ENCODE peak calls at places on chromosomes 13 and 19, in four cellular contexts. One of them, this sample, is unnamed.

GRCh38 chr19:40750285-40751064 is at the start of gene ACTMAP:
- DNase-seq in thyroid gland: peak; percentile 99
- DNase-seq in ELF-1: peak; percentile 100
- DNase-seq in CD4-positive, alpha-beta memory T cell: peak; percentile 100
- DNase-seq in this sample: peak; percentile 100

GRCh38 chr19:39145180-39145953 is 19.8 kb downstream of the PAK4 start:
- DNase-seq in thyroid gland: peak; percentile 68
- DNase-seq in ELF-1: no peak
- DNase-seq in CD4-positive, alpha-beta memory T cell: no peak
- DNase-seq in this sample: no peak

GRCh38 chr13:39596685-39597084 is 6.3 kb downstream of the LHFPL6 start:
- DNase-seq in thyroid gland: no peak
- DNase-seq in ELF-1: no peak
- DNase-seq in CD4-positive, alpha-beta memory T cell: no peak
- DNase-seq in this sample: no peak

GRCh38 chr13:59776924-59777690 is 386.6 kb downstream of the DIAPH3 start:
- DNase-seq in thyroid gland: no peak
- DNase-seq in ELF-1: no peak
- DNase-seq in CD4-positive, alpha-beta memory T cell: no peak
- DNase-seq in this sample: no peak

GRCh38 chr19:2337329-2337707 is 8.8 kb downstream of the SPPL2B start:
- DNase-seq in thyroid gland: no peak
- DNase-seq in ELF-1: peak; percentile 89
- DNase-seq in CD4-positive, alpha-beta memory T cell: no peak
- DNase-seq in this sample: peak; percentile 86

GRCh38 chr13:48000559-48001126 is 430 bp downstream of the SUCLA2 start:
- DNase-seq in thyroid gland: peak; percentile 29
- DNase-seq in ELF-1: no peak
- DNase-seq in CD4-positive, alpha-beta memory T cell: no peak
- DNase-seq in this sample: no peak

GRCh38 chr13:33676700-33677048 is 141.3 kb upstream of the RFC3 start:
- DNase-seq in thyroid gland: peak; percentile 37
- DNase-seq in ELF-1: no peak
- DNase-seq in CD4-positive, alpha-beta memory T cell: no peak
- DNase-seq in this sample: no peak

GRCh38 chr13:31242342-31242741 is 42.6 kb downstream of the B3GLCT start:
- DNase-seq in thyroid gland: no peak
- DNase-seq in ELF-1: no peak
- DNase-seq in CD4-positive, alpha-beta memory T cell: no peak
- DNase-seq in this sample: no peak

GRCh38 chr19:32691952-32692726 is 518 bp downstream of the NUDT19 start:
- DNase-seq in thyroid gland: peak; percentile 69
- DNase-seq in ELF-1: peak; percentile 72
- DNase-seq in CD4-positive, alpha-beta memory T cell: peak; percentile 55
- DNase-seq in this sample: peak; percentile 85

GRCh38 chr19:6519289-6519688 is 11.5 kb upstream of the TNFSF9 start:
- DNase-seq in thyroid gland: no peak
- DNase-seq in ELF-1: no peak
- DNase-seq in CD4-positive, alpha-beta memory T cell: no peak
- DNase-seq in this sample: no peak

This sample was measured in endodermal cell.